ENCODE peak calls at places on chromosomes 11 and 22, in six cellular contexts. N is endothelial cell of umbilical vein, M is transverse colon, R is esophagus squamous epithelium, H is spleen, S is uterus. X is an unnamed sample.

GRCh38 chr11:69126286-69126685 is 29.4 kb upstream of the SMIM38 start:
- DNase-seq in S (no peak), H (peak; percentile 36), N (no peak), R (no peak), M (no peak), X (no peak)

GRCh38 chr22:22410121-22410520 is 98.4 kb downstream of the ZNF280B start:
- DNase-seq in R (no peak), M (peak; percentile 48), N (no peak), H (peak; percentile 92), S (no peak), X (no peak)

GRCh38 chr11:69374110-69374981 is 80.4 kb downstream of the MYEOV start:
- DNase-seq in N (peak; percentile 54), R (no peak), H (peak; percentile 68), S (peak; percentile 10), M (peak; percentile 73), X (peak; percentile 11)

GRCh38 chr11:2250485-2250884 is 19.9 kb downstream of the ASCL2 start:
- DNase-seq in M (no peak), R (no peak), S (no peak), N (no peak), H (no peak), X (no peak)

GRCh38 chr22:20514658-20515406 is 7.4 kb downstream of the MED15 start:
- DNase-seq in M (no peak), N (no peak), S (peak; percentile 31), R (no peak), H (no peak), X (no peak)

GRCh38 chr11:17385926-17386325 is 2.5 kb downstream of the KCNJ11 start:
- DNase-seq in N (no peak), H (no peak), R (no peak), S (no peak), M (no peak), X (no peak)

GRCh38 chr11:28342704-28343103 is 234.5 kb downstream of the METTL15 start:
- DNase-seq in H (no peak), M (no peak), R (no peak), N (no peak), S (no peak), X (no peak)

GRCh38 chr22:44289429-44290171 is 23.2 kb downstream of the SHISAL1 start:
- DNase-seq in R (no peak), M (no peak), N (no peak), H (no peak), S (no peak), X (no peak)

GRCh38 chr11:111944139-111944538 is 7.0 kb downstream of the DIXDC1 start:
- DNase-seq in S (no peak), H (no peak), N (peak; percentile 76), R (no peak), M (no peak), X (no peak)

GRCh38 chr22:29625090-29625825 is 21.8 kb downstream of the NF2 start:
- DNase-seq in M (peak; percentile 34), S (peak; percentile 51), N (peak; percentile 78), H (no peak), R (no peak), X (peak; percentile 39)

GRCh38 chr11:84901986-84902385 is 725.2 kb downstream of the DLG2 start:
- DNase-seq in S (no peak), N (no peak), H (no peak), M (no peak), R (no peak), X (no peak)

GRCh38 chr22:38317237-38317994 is at the start of gene CSNK1E:
- DNase-seq in R (no peak), M (peak; percentile 86), S (peak; percentile 85), H (peak; percentile 94), N (peak; percentile 47), X (peak; percentile 88)

GRCh38 chr11:131546218-131546895 is 175.9 kb downstream of the NTM start:
- DNase-seq in N (no peak), H (no peak), S (no peak), M (no peak), R (no peak), X (no peak)

GRCh38 chr11:44784784-44785183 is 58.0 kb downstream of the TSPAN18 start:
- DNase-seq in R (no peak), M (no peak), N (no peak), S (no peak), H (no peak), X (no peak)

GRCh38 chr11:135027461-135027860 is 615.4 kb upstream of the B3GAT1 start:
- DNase-seq in S (no peak), R (no peak), H (no peak), N (peak; percentile 38), M (peak; percentile 11), X (no peak)

GRCh38 chr11:29024386-29024785 is 916.2 kb downstream of the METTL15 start:
- DNase-seq in M (no peak), H (no peak), R (no peak), S (no peak), N (no peak), X (no peak)

GRCh38 chr22:43050995-43051394 is 36.0 kb upstream of the PACSIN2 start:
- DNase-seq in M (no peak), R (no peak), H (no peak), S (no peak), N (no peak), X (no peak)

GRCh38 chr11:15119352-15119751 is 4.6 kb downstream of the INSC start:
- DNase-seq in S (no peak), H (no peak), M (no peak), N (no peak), R (no peak), X (no peak)

GRCh38 chr22:39223091-39223710 is 21.6 kb downstream of the PDGFB start:
- DNase-seq in S (no peak), R (no peak), N (no peak), H (peak; percentile 75), M (no peak), X (peak; percentile 7)

GRCh38 chr11:37378989-37379388 is 781.0 kb upstream of the RAG2 start:
- DNase-seq in M (no peak), N (no peak), H (no peak), S (no peak), R (no peak), X (no peak)

GRCh38 chr11:77874206-77874605 is 53.3 kb downstream of the AAMDC start:
- DNase-seq in R (no peak), M (no peak), S (no peak), N (no peak), H (no peak), X (no peak)

GRCh38 chr22:28978158-28978557 is 83.5 kb downstream of the C22orf31 start:
- DNase-seq in R (no peak), H (no peak), S (peak; percentile 25), M (no peak), N (no peak), X (peak; percentile 23)

GRCh38 chr22:26589845-26590524 is at the start of gene TPST2:
- DNase-seq in M (peak; percentile 85), S (peak; percentile 81), R (no peak), H (peak; percentile 95), N (peak; percentile 76), X (peak; percentile 82)

GRCh38 chr22:23549198-23549595 is 30.9 kb downstream of the IGLL1 start:
- DNase-seq in M (no peak), R (no peak), N (no peak), H (peak; percentile 30), S (no peak), X (no peak)

GRCh38 chr11:69832561-69833413 is 13.6 kb upstream of the FGF3 start:
- DNase-seq in S (no peak), M (no peak), R (no peak), H (peak; percentile 32), N (no peak), X (no peak)

GRCh38 chr11:34676227-34676626 is 55.3 kb downstream of the EHF start:
- DNase-seq in N (no peak), R (no peak), H (no peak), M (no peak), S (no peak), X (no peak)

GRCh38 chr11:75279273-75279672 is 38.7 kb downstream of the TPBGL start:
- DNase-seq in M (no peak), H (peak; percentile 17), N (no peak), S (no peak), R (no peak), X (no peak)

GRCh38 chr22:45671783-45672563 is at the start of gene ATXN10:
- DNase-seq in N (peak; percentile 77), M (peak; percentile 56), H (peak; percentile 91), S (peak; percentile 68), R (no peak), X (peak; percentile 83)

DNA sequence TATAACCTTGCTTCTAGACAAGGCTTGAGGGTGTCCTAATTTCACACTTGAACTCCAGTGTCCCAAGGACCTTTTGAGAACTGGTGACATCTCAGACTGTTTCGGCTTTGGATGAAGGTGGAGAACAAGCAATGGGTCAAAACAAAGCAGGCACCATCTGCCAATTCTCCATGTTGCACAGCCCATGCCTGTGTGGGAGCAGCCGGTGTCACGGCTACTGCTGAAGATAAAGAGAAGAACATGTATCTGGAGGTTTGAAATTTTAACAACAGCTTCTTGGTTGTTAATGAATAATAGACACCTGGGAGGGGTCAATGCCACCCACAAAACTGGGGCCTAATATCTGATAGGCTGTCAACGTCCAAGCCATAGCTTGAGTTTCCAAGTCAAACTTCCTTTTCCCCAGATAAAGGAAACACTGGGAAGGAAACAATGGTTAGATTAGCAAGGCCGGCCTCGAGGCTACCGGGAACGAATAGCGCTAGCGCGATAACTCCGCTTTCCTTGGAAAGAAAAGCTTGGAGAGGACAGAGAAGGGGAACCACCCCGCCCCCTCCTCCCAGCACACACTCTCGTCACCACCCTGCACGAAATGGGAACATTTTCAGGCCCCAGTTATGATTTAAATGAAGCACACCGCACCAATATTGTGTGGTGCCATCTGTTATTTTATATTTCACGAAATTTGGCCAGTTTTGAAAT is 21.7 kb upstream of the OPCML start:
- DNase-seq in S (no peak), M (no peak), H (no peak), R (no peak), N (no peak), X (no peak)
- TF ChIP-seq POLR2A in S (no peak), M (no peak), H (no peak), R (no peak), N (no peak), X (no peak)

GRCh38 chr11:110469101-110469500 is 39.4 kb downstream of the FDX1 start:
- DNase-seq in H (no peak), S (no peak), N (no peak), M (no peak), R (no peak), X (no peak)
- H3K27me3 ChIP-seq in H (no peaks in the 10 kb centered on the region), S (no peaks in the 10 kb centered on the region), N (no peaks in the 10 kb centered on the region), M (no peaks in the 10 kb centered on the region), R (no peaks in the 10 kb centered on the region), X (no peaks in the 10 kb centered on the region)

GRCh38 chr11:1073851-1074243 is 827 bp upstream of the MUC2 start:
- DNase-seq in R (no peak), H (peak; percentile 69), M (no peak), N (no peak), S (no peak), X (no peak)
- TF ChIP-seq CTCF in R (no peak), H (no peak), M (no peak), N (no peak), S (no peak), X (no peak)

GRCh38 chr11:12066056-12066798 is 44.2 kb upstream of the MICAL2 start:
- DNase-seq in R (no peak), N (peak; percentile 54), S (no peak), M (peak; percentile 38), H (no peak), X (no peak)

GRCh38 chr11:12064954-12065280 is 45.5 kb upstream of the MICAL2 start:
- DNase-seq in H (no peak), N (no peak), M (no peak), S (no peak), R (no peak), X (no peak)

GRCh38 chr11:12064136-12064953 is 46.0 kb upstream of the MICAL2 start:
- DNase-seq in R (no peak), M (no peak), S (no peak), H (no peak), N (no peak), X (no peak)

GRCh38 chr11:12069053-12069676 is 41.2 kb upstream of the MICAL2 start:
- DNase-seq in R (no peak), N (no peak), H (no peak), M (no peak), S (no peak), X (no peak)

GRCh38 chr11:12066799-12067508 is 43.4 kb upstream of the MICAL2 start:
- DNase-seq in H (no peak), N (no peak), M (peak; percentile 67), R (no peak), S (peak; percentile 56), X (no peak)
- TF ChIP-seq POLR2A in H (no peak), N (no peak), M (no peak), R (no peak), S (no peak), X (no peak)